ENCODE peak calls at places on chromosomes 3 and 15, in four cellular contexts. A is K562, H is HepG2, W is GM12878. N is an unnamed sample.

GRCh38 chr3:115899535-115899934 is 276.2 kb downstream of the GAP43 start:
- DNase-seq in A (no peak), H (no peak), W (no peak), N (no peak)

GRCh38 chr15:34892963-34893591 is 76.5 kb downstream of the AQR start:
- DNase-seq in A (no peak), H (no peak), W (no peak), N (no peak)

GRCh38 chr3:95627293-95627692 is 1187.1 kb upstream of the EPHA6 start:
- DNase-seq in A (no peak), H (no peak), W (no peak), N (no peak)

GRCh38 chr3:139939681-139940190 is 4.8 kb downstream of the CLSTN2 start:
- DNase-seq in A (no peak), H (no peak), W (no peak), N (no peak)

GRCh38 chr3:197178998-197179397 is 119.4 kb downstream of the DLG1 start:
- DNase-seq in A (no peak), H (no peak), W (no peak), N (no peak)

GRCh38 chr3:134333522-134334181 is 40.6 kb downstream of the AMOTL2 start:
- DNase-seq in A (no peak), H (peak), W (no peak), N (peak)

GRCh38 chr3:80233576-80233975 is 465.8 kb upstream of the ROBO1 start:
- DNase-seq in A (no peak), H (no peak), W (no peak), N (no peak)

GRCh38 chr3:10426346-10427233 is 78.8 kb downstream of the ATP2B2 start:
- DNase-seq in A (no peak), H (no peak), W (no peak), N (no peak)

GRCh38 chr3:106748471-106748870 is 628.8 kb upstream of the CCDC54 start:
- DNase-seq in A (no peak), H (no peak), W (no peak), N (no peak)

GRCh38 chr3:126083511-126083912 is 412 bp downstream of the SLC41A3 start:
- DNase-seq in A (no peak), H (peak), W (no peak), N (peak)

GRCh38 chr3:144770291-144770690 is 798.7 kb downstream of the DIPK2A start:
- DNase-seq in A (no peak), H (no peak), W (no peak), N (no peak)

GRCh38 chr3:27616031-27616430 is 106.1 kb downstream of the EOMES start:
- DNase-seq in A (no peak), H (no peak), W (no peak), N (no peak)

GRCh38 chr3:19891740-19892139 is 42.3 kb downstream of the EFHB start:
- DNase-seq in A (no peak), H (no peak), W (no peak), N (no peak)

GRCh38 chr3:124926426-124927116 is 8.0 kb downstream of the MUC13 start:
- DNase-seq in A (no peak), H (peak), W (no peak), N (no peak)

GRCh38 chr3:72492240-72492639 is 356.0 kb downstream of the SHQ1 start:
- DNase-seq in A (no peak), H (no peak), W (no peak), N (no peak)

GRCh38 chr15:90200534-90201139 is 493 bp upstream of the SEMA4B start:
- DNase-seq in A (peak), H (no peak), W (no peak), N (no peak)

GRCh38 chr3:68135145-68135544 is 480.7 kb upstream of the SUCLG2 start:
- DNase-seq in A (no peak), H (no peak), W (no peak), N (no peak)

GRCh38 chr15:80076321-80077318 is 17.1 kb downstream of the ZFAND6 start:
- DNase-seq in A (no peak), H (peak), W (no peak), N (no peak)

GRCh38 chr3:133413166-133414020 is 13.5 kb downstream of the BFSP2 start:
- DNase-seq in A (no peak), H (no peak), W (no peak), N (peak)

GRCh38 chr3:195133462-195133861 is 137.5 kb downstream of the XXYLT1 start:
- DNase-seq in A (no peak), H (no peak), W (no peak), N (no peak)

GRCh38 chr3:172289583-172289982 is 158.7 kb downstream of the GHSR start:
- DNase-seq in A (no peak), H (no peak), W (no peak), N (peak)

GRCh38 chr3:62248831-62249776 is 124.2 kb downstream of the FEZF2 start:
- DNase-seq in A (no peak), H (no peak), W (no peak), N (no peak)

GRCh38 chr3:99213019-99213418 is 311.5 kb upstream of the DCBLD2 start:
- DNase-seq in A (no peak), H (no peak), W (no peak), N (no peak)

GRCh38 chr15:62545392-62546227 is 380.5 kb upstream of the C2CD4B start:
- DNase-seq in A (no peak), H (no peak), W (no peak), N (no peak)

GRCh38 chr3:194265505-194265892 is 85.6 kb downstream of the CPN2 start:
- DNase-seq in A (no peak), H (no peak), W (no peak), N (no peak)

GRCh38 chr3:34957707-34958106 is 681.6 kb upstream of the ARPP21 start:
- DNase-seq in A (no peak), H (no peak), W (no peak), N (no peak)

GRCh38 chr3:170429050-170429449 is 10.4 kb downstream of the CLDN11 start:
- DNase-seq in A (no peak), H (peak), W (no peak), N (no peak)

GRCh38 chr3:46916799-46917198 is 39.3 kb downstream of the PTH1R start:
- DNase-seq in A (no peak), H (no peak), W (no peak), N (no peak)

GRCh38 chr3:160448845-160449659 is 534 bp downstream of the TRIM59 start:
- DNase-seq in A (no peak), H (no peak), W (no peak), N (no peak)

GRCh38 chr3:31704651-31705179 is 172.0 kb downstream of the STT3B start:
- DNase-seq in A (no peak), H (no peak), W (no peak), N (no peak)

GRCh38 chr15:78061963-78062427 is 15.5 kb downstream of the TBC1D2B start:
- DNase-seq in A (peak), H (no peak), W (no peak), N (peak)

GRCh38 chr3:9062570-9062969 is 99.3 kb upstream of the RAD18 start:
- DNase-seq in A (no peak), H (no peak), W (no peak), N (no peak)

GRCh38 chr3:183827809-183828537 is 2.6 kb upstream of the MAP6D1 start:
- DNase-seq in A (no peak), H (no peak), W (no peak), N (no peak)

GRCh38 chr3:140145501-140145900 is 210.5 kb downstream of the CLSTN2 start:
- DNase-seq in A (no peak), H (no peak), W (no peak), N (no peak)

GRCh38 chr15:31477851-31478250 is 151.2 kb downstream of the KLF13 start:
- DNase-seq in A (no peak), H (no peak), W (no peak), N (no peak)

GRCh38 chr3:12405432-12406272 is 78.6 kb upstream of the TSEN2 start:
- DNase-seq in A (peak), H (peak), W (no peak), N (no peak)

GRCh38 chr15:33179874-33180273 is 14.6 kb downstream of the FMN1 start:
- DNase-seq in A (no peak), H (no peak), W (no peak), N (no peak)

GRCh38 chr3:32862247-32863013 is 44.6 kb downstream of the TRIM71 start:
- DNase-seq in A (no peak), H (no peak), W (no peak), N (no peak)

GRCh38 chr3:32868719-32869512 is 51.1 kb downstream of the TRIM71 start:
- DNase-seq in A (no peak), H (no peak), W (no peak), N (no peak)

GRCh38 chr3:32867954-32868353 is 50.2 kb downstream of the TRIM71 start:
- DNase-seq in A (no peak), H (no peak), W (no peak), N (no peak)

GRCh38 chr3:32866533-32866932 is 48.7 kb downstream of the TRIM71 start:
- DNase-seq in A (no peak), H (no peak), W (no peak), N (no peak)

DNA sequence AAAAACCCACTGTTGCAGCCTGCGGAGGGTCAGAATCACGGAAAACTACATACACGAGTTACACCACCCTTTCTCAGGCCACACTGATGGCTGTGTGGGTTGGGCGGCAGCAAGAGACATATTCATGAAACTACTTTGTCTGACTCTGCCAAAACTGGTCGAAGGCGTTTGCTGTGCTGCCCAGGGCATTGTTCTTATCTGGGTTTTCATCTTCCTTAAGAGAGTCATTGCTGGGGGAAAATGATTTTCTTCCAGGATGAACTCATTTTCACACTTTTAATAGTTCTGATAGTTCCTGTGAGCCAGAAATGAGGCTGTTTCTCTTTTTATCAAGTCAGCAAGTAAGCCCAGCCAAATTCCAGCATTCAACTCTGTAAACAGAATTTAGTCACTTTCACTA is 47.6 kb downstream of the TRIM71 start:
- DNase-seq in A (no peak), H (peak), W (no peak), N (no peak)
- TF ChIP-seq TARDBP in A (no peak), H (no peak), W (no peak), N (no peak)

GRCh38 chr3:50490438-50490970 is 12.9 kb downstream of the CACNA2D2 start:
- DNase-seq in A (no peak), H (no peak), W (no peak), N (no peak)
- TF ChIP-seq TARDBP in A (no peak), H (no peak), W (no peak), N (no peak)

GRCh38 chr3:112333386-112334334 is 704 bp downstream of the CD200 start:
- DNase-seq in A (no peak), H (no peak), W (no peak), N (no peak)
- TF ChIP-seq TARDBP in A (no peak), H (no peak), W (no peak), N (no peak)

DNA sequence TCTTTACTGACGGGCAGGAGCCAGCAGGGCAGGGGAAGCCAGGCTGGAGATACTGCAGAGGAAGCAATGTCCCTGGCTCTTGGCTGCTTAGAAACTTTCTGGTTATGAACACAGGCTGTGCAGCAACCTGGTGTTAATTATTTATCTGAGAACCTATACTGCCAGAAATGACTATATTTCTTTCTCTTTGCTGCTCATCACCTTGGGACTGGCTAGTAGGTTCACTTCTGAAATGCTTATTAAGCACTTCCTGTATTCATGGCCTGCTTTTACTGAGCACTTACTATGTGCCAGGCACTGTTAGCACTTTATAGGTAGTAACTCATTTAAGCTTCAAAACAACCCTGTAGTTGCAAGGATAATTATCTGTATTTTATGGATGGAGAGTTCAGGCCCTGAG is 57.6 kb downstream of the RAB11A start:
- DNase-seq in A (no peak), H (no peak), W (no peak), N (no peak)
- TF ChIP-seq TARDBP in A (no peak), H (no peak), W (no peak), N (no peak)

GRCh38 chr3:18335202-18335601 is 89.9 kb downstream of the SATB1 start:
- DNase-seq in A (no peak), H (no peak), W (no peak), N (no peak)
- TF ChIP-seq TARDBP in A (no peak), H (no peak), W (no peak), N (no peak)

N was measured in HEK293T.